ENCODE peak calls at places on chromosome 22, in eight cellular contexts. W is left colon; Q is adipocyte; H is NCI-H1092; D is bronchial epithelial cell; M is activated naive CD4-positive, alpha-beta T cell treated with Interleukin-2 at 50 U/mL for 16 hours; J is M059J; L is HS-5. B is an unnamed sample.

GRCh38 chr22:45212992-45213751 is 27.5 kb downstream of the KIAA0930 start:
- DNase-seq in W (no peak), Q (peak), H (no peak), D (no peak), M (no peak), J (peak), L (no peak), B (peak)

GRCh38 chr22:45804986-45805325 is 133.3 kb downstream of the ATXN10 start:
- DNase-seq in W (no peak), Q (peak), H (no peak), D (peak), M (no peak), J (peak), L (peak), B (peak)

GRCh38 chr22:28341001-28341400 is 338.6 kb downstream of the TTC28 start:
- DNase-seq in W (no peak), Q (peak), H (no peak), D (peak), M (no peak), J (peak), L (peak), B (no peak)

GRCh38 chr22:50705219-50705691 is 32.6 kb downstream of the SHANK3 start:
- DNase-seq in W (peak), Q (no peak), H (peak), D (peak), M (no peak), J (no peak), L (no peak), B (peak)

GRCh38 chr22:23110922-23111527 is 30.8 kb downstream of the RSPH14 start:
- DNase-seq in W (no peak), Q (no peak), H (peak), D (no peak), M (no peak), J (peak), L (no peak), B (no peak)

GRCh38 chr22:42316988-42317387 is 46.5 kb upstream of the TCF20 start:
- DNase-seq in W (peak), Q (no peak), H (no peak), D (peak), M (peak), J (peak), L (no peak), B (no peak)

GRCh38 chr22:47174671-47175111 is 412.2 kb downstream of the TBC1D22A start:
- DNase-seq in W (peak), Q (no peak), H (no peak), D (no peak), M (no peak), J (no peak), L (no peak), B (no peak)

GRCh38 chr22:19643448-19644313 is 70.6 kb upstream of the SEPTIN5 start:
- DNase-seq in W (no peak), Q (peak), H (no peak), D (no peak), M (no peak), J (no peak), L (no peak), B (no peak)

GRCh38 chr22:49951001-49951677 is 9.4 kb upstream of the PIM3 start:
- DNase-seq in W (peak), Q (no peak), H (no peak), D (peak), M (no peak), J (no peak), L (no peak), B (no peak)

GRCh38 chr22:36384766-36385400 is 2.9 kb downstream of the MYH9 start:
- DNase-seq in W (no peak), Q (peak), H (no peak), D (no peak), M (peak), J (peak), L (no peak), B (no peak)

GRCh38 chr22:20571078-20571503 is 63.7 kb downstream of the MED15 start:
- DNase-seq in W (peak), Q (no peak), H (no peak), D (no peak), M (no peak), J (no peak), L (no peak), B (no peak)

GRCh38 chr22:17199131-17199731 is 20.0 kb downstream of the ADA2 start:
- DNase-seq in W (peak), Q (peak), H (no peak), D (no peak), M (no peak), J (peak), L (no peak), B (no peak)

GRCh38 chr22:42265321-42265720 is 5.1 kb downstream of the TCF20 start:
- DNase-seq in W (no peak), Q (no peak), H (no peak), D (no peak), M (no peak), J (no peak), L (no peak), B (no peak)

GRCh38 chr22:47290706-47291430 is 528.4 kb downstream of the TBC1D22A start:
- DNase-seq in W (no peak), Q (no peak), H (no peak), D (no peak), M (no peak), J (no peak), L (no peak), B (no peak)

GRCh38 chr22:17074648-17075002 is 10.2 kb upstream of the IL17RA start:
- DNase-seq in W (no peak), Q (no peak), H (no peak), D (no peak), M (no peak), J (peak), L (no peak), B (no peak)

GRCh38 chr22:40407021-40407761 is 36.8 kb downstream of the SGSM3 start:
- DNase-seq in W (no peak), Q (no peak), H (no peak), D (no peak), M (no peak), J (no peak), L (no peak), B (no peak)

GRCh38 chr22:25091449-25091848 is 108.2 kb upstream of the CRYBB3 start:
- DNase-seq in W (no peak), Q (no peak), H (no peak), D (peak), M (no peak), J (no peak), L (no peak), B (no peak)

GRCh38 chr22:38506118-38506962 is at the start of gene DDX17:
- DNase-seq in W (peak), Q (peak), H (peak), D (peak), M (peak), J (peak), L (peak), B (peak)

GRCh38 chr22:45885171-45885840 is 91.7 kb downstream of the WNT7B start:
- DNase-seq in W (no peak), Q (no peak), H (no peak), D (no peak), M (no peak), J (no peak), L (no peak), B (no peak)

GRCh38 chr22:46538816-46539163 is 1.4 kb upstream of the CELSR1 start:
- DNase-seq in W (no peak), Q (peak), H (no peak), D (peak), M (peak), J (peak), L (no peak), B (peak)

GRCh38 chr22:25139062-25139461 is 60.6 kb upstream of the CRYBB3 start:
- DNase-seq in W (peak), Q (no peak), H (no peak), D (no peak), M (no peak), J (no peak), L (no peak), B (no peak)

B was measured in brain microvascular endothelial cell.